ENCODE peak calls at places on chromosomes 5 and 9, in ten cellular contexts. X is RWPE1, C is heart right ventricle, J is astrocyte of the cerebellum, B is fibroblast of pulmonary artery, T is lower lobe of right lung, N is GM12865, F is ovary, L is A549, G is mesothelial cell of epicardium. K is an unnamed sample.

GRCh38 chr9:20236676-20237075 is 385.6 kb downstream of the MLLT3 start:
- DNase-seq in C (no peak), J (no peak), N (no peak), F (no peak), L (no peak), T (no peak), G (no peak), B (no peak), X (peak), K (no peak)

GRCh38 chr9:122780026-122780425 is 8.7 kb upstream of the OR5C1 start:
- DNase-seq in X (no peak), J (no peak), T (no peak), C (no peak), L (no peak), N (no peak), B (no peak), G (no peak), F (no peak), K (no peak)

GRCh38 chr5:6482735-6483134 is 34.1 kb downstream of the UBE2QL1 start:
- DNase-seq in C (no peak), T (no peak), X (no peak), L (no peak), G (no peak), F (no peak), B (no peak), N (no peak), J (no peak), K (no peak)

GRCh38 chr5:102554092-102554491 is 55.3 kb upstream of the SLCO6A1 start:
- DNase-seq in B (no peak), F (no peak), G (no peak), N (no peak), T (no peak), J (peak), X (no peak), C (no peak), L (no peak), K (no peak)

GRCh38 chr9:126421567-126422428 is 95.2 kb downstream of the MVB12B start:
- DNase-seq in L (no peak), C (no peak), X (no peak), G (no peak), T (no peak), F (no peak), B (no peak), J (peak), N (no peak), K (no peak)

GRCh38 chr5:80191991-80192398 is 63.9 kb downstream of the SERINC5 start:
- DNase-seq in B (no peak), F (peak), J (no peak), C (peak), L (no peak), N (no peak), X (no peak), T (no peak), G (no peak), K (no peak)

GRCh38 chr5:109352024-109352423 is 57.8 kb downstream of the PJA2 start:
- DNase-seq in L (no peak), X (no peak), C (no peak), G (no peak), T (no peak), B (no peak), J (no peak), N (no peak), F (no peak), K (no peak)

GRCh38 chr5:150066901-150067396 is 19.4 kb downstream of the CSF1R start:
- DNase-seq in J (no peak), C (no peak), X (peak), G (no peak), L (no peak), F (no peak), N (peak), T (no peak), B (peak), K (no peak)

GRCh38 chr9:33932078-33932807 is 115.3 kb downstream of the UBE2R2 start:
- DNase-seq in J (no peak), L (no peak), N (no peak), C (no peak), B (no peak), T (no peak), F (no peak), X (no peak), G (no peak), K (no peak)

GRCh38 chr5:138824924-138825863 is 49.9 kb downstream of the LRRTM2 start:
- DNase-seq in J (no peak), T (no peak), B (peak), N (peak), F (no peak), X (peak), G (no peak), L (peak), C (peak), K (no peak)

GRCh38 chr9:3040761-3041160 is 196.9 kb upstream of the PUM3 start:
- DNase-seq in L (no peak), G (no peak), C (no peak), J (no peak), F (no peak), T (no peak), X (no peak), B (no peak), N (no peak), K (no peak)

GRCh38 chr9:112203536-112203935 is 28.4 kb upstream of the SUSD1 start:
- DNase-seq in L (no peak), T (no peak), B (peak), F (no peak), G (no peak), J (peak), N (no peak), X (no peak), C (no peak), K (no peak)

GRCh38 chr9:10251490-10251889 is 361.3 kb downstream of the PTPRD start:
- DNase-seq in N (no peak), C (no peak), G (no peak), X (peak), L (no peak), T (no peak), B (peak), J (no peak), F (no peak), K (no peak)

GRCh38 chr5:53568868-53569267 is 8.4 kb downstream of the NDUFS4 start:
- DNase-seq in G (no peak), C (no peak), L (no peak), X (no peak), T (no peak), B (no peak), N (no peak), J (no peak), F (no peak), K (no peak)

GRCh38 chr5:135977375-135977928 is 22.7 kb upstream of the LECT2 start:
- DNase-seq in J (no peak), N (peak), F (no peak), G (no peak), C (peak), L (peak), T (peak), X (no peak), B (peak), K (no peak)

GRCh38 chr5:102853680-102854079 is 98.6 kb downstream of the PAM start:
- DNase-seq in X (no peak), F (no peak), N (no peak), L (no peak), C (no peak), G (no peak), B (no peak), J (no peak), T (no peak), K (no peak)

GRCh38 chr9:130174920-130175321 is 2.7 kb downstream of the NCS1 start:
- DNase-seq in T (no peak), G (no peak), J (no peak), B (no peak), X (no peak), L (no peak), F (peak), N (no peak), C (no peak), K (no peak)

GRCh38 chr5:114412509-114413171 is 50.8 kb downstream of the KCNN2 start:
- DNase-seq in X (peak), J (peak), L (no peak), B (peak), T (no peak), F (no peak), C (no peak), G (no peak), N (no peak), K (no peak)

GRCh38 chr9:26426732-26427131 is 465.9 kb downstream of the CAAP1 start:
- DNase-seq in J (no peak), G (no peak), L (no peak), X (no peak), F (no peak), C (no peak), B (no peak), T (no peak), N (no peak), K (no peak)

GRCh38 chr9:116859763-116860162 is 172.7 kb downstream of the TRIM32 start:
- DNase-seq in B (no peak), F (no peak), N (no peak), C (no peak), J (no peak), X (peak), G (no peak), L (no peak), T (no peak), K (no peak)

GRCh38 chr9:130689937-130690700 is 3.5 kb upstream of the EXOSC2 start:
- DNase-seq in T (no peak), F (peak), J (peak), X (peak), G (no peak), B (peak), N (peak), C (peak), L (peak), K (no peak)

GRCh38 chr9:99399476-99399875 is 177.4 kb downstream of the SEC61B start:
- DNase-seq in L (no peak), F (no peak), B (no peak), G (no peak), C (no peak), N (no peak), X (no peak), J (no peak), T (no peak), K (no peak)

GRCh38 chr5:97666767-97667166 is 483.7 kb upstream of the RIOK2 start:
- DNase-seq in J (no peak), F (no peak), C (no peak), X (no peak), L (no peak), G (no peak), B (no peak), T (no peak), N (no peak), K (no peak)
- TF ChIP-seq CTCF in J (no peak), F (no peak), C (no peak), X (no peak), L (no peak), G (no peak), B (no peak), T (no peak), N (no peak), K (no peak)

DNA sequence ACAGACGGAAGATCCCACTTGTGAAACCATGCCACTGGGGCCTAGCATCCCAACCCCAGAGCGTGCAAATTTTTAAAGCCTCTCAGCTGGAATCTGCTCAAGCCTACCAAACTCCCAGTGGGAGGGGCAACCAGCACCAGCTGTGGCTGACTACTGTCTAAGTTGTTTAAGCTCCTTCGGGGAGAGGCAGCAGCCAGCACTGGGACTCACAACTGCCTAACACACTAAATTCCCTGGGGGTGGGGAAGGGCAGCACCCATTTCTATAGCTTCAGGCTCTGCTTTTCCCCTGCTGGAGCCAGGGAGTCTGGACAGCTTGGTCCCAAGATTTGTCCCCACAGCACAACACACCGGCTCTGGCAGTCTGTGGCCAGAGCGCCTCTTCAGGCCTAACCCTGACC is 287.6 kb upstream of the MSX2 start:
- DNase-seq in T (no peak), B (no peak), X (no peak), N (no peak), J (no peak), C (no peak), L (no peak), G (no peak), F (no peak), K (no peak)
- TF ChIP-seq CTCF in T (no peak), B (no peak), X (no peak), N (no peak), J (no peak), C (no peak), L (no peak), G (no peak), F (no peak), K (no peak)

GRCh38 chr5:124976086-124976485 is 229.6 kb upstream of the ZNF608 start:
- DNase-seq in L (no peak), B (no peak), N (no peak), F (no peak), C (no peak), G (no peak), X (no peak), J (no peak), T (no peak), K (no peak)

GRCh38 chr5:124973613-124974130 is 227.2 kb upstream of the ZNF608 start:
- DNase-seq in N (no peak), J (no peak), C (no peak), B (no peak), L (no peak), T (no peak), F (no peak), X (no peak), G (no peak), K (no peak)

DNA sequence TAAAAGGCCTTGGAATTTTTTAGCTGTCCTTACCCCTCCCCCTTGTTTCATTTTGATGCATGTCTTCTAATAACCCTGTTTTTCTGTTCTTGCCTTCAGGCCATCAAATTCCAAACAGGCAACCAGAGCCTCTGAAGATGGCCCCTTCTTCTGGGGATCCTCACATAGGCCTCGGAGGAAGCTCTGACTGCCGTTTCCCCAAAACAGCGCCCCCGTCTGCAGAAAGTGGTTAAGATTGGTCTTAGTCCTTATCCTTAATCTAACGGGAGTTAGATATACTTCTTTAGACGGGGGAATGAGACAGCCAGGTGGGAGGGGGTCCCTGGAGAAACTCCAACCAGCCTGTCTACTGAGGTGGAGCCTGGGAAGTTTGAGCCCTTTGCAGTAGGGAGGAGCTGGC is 226.3 kb upstream of the ZNF608 start:
- DNase-seq in C (no peak), F (no peak), T (no peak), L (no peak), N (no peak), J (no peak), B (no peak), X (no peak), G (no peak), K (no peak)
- TF ChIP-seq CTCF in C (no peak), F (no peak), T (no peak), L (no peak), N (no peak), J (no peak), B (no peak), X (no peak), G (no peak), K (no peak)

DNA sequence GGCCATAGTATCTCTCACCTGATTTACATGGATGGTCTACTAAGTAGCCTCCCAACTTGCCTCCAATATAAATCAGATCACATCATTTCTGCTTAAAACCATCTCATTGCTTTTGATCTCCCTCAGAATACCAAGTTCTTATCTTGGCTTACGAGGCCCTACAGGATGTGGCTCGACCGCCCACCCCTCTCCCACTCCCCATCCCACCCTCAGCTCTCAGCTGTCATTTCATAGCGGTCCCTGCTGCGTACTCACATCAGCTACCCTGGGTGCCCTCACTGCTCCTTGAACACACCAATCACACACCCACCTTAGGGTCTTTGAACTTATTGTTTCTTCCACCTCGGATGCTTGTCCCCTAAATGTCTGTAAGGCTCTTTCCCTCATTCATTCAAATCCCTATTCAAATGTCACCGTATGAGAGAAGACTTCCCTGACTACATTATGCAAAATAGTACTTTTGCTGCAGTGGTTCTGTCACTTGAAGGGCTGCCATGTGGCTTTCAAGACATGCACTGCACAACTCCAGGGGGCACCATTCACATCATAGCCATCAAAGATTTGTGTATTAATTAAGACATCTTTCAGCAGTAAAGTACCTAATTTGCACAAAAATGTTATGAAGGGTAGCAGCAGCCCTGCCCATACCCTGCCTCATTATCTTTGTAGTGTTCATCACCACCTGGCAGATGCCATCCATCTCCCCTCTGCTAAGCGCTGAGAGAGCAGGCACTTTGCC is 171.1 kb downstream of the ENC1 start:
- DNase-seq in C (no peak), J (no peak), T (no peak), G (no peak), B (no peak), F (no peak), X (no peak), N (no peak), L (no peak), K (no peak)
- TF ChIP-seq CTCF in C (no peak), J (no peak), T (no peak), G (no peak), B (no peak), F (no peak), X (no peak), N (no peak), L (no peak), K (no peak)

GRCh38 chr5:133919148-133920136 is 49.0 kb downstream of the C5orf15 start:
- DNase-seq in F (no peak), G (no peak), X (no peak), C (no peak), T (no peak), L (no peak), J (no peak), B (no peak), N (no peak), K (no peak)
- TF ChIP-seq CTCF in F (no peak), G (no peak), X (no peak), C (no peak), T (no peak), L (no peak), J (no peak), B (no peak), N (no peak), K (no peak)

GRCh38 chr5:181260720-181261319 is at the start of gene TRIM52:
- DNase-seq in B (peak), C (peak), J (peak), F (peak), X (peak), G (peak), L (peak), N (peak), T (peak), K (peak)
- TF ChIP-seq CTCF in B (no peak), C (no peak), J (no peak), F (no peak), X (no peak), G (no peak), L (no peak), N (no peak), T (peak), K (no peak)

DNA sequence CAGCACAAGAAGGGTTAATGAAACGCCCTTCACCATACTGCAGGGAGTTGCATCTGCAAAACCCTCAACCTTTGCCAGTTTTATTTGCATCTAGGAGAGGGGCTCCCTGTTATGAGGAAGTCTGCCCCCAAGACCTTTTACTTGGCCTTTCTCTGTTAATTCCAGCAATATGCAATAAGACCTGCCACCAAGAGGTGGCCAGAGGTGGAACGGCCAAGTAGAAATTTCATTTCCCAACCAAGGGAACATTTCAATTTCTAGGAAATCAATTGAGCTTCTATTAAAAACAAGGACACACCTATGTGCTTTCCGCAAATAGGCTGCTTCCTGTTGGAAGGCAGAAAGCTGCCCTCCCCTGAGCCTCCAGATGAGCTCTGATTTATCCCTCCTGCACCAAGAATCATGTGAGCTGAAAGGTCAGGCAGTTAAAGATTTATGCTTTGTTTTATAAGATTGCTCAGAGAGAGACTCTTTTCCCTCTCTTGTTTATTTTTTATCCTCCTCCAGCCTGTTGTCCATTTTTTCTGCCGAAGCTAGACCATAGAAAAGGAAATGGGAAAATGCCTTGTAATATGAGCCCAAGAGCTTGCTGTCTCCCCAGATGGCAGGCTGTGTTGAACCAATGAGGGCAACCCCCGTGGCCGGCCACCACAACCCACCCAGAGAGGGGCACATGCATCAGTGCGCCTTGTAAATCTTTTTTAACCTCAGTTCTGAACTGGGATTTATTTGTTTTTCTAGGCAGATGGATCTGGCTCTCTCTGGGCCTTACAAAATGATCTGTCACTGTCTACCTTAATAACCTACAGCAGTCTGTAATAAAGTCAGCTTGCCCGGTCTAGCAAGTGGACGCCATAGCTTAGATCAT is 572.8 kb downstream of the TLE1 start:
- DNase-seq in C (no peak), B (no peak), J (no peak), T (no peak), X (no peak), G (no peak), F (no peak), L (no peak), N (no peak), K (no peak)
- TF ChIP-seq CTCF in C (no peak), B (no peak), J (no peak), T (no peak), X (no peak), G (no peak), F (no peak), L (no peak), N (no peak), K (no peak)

DNA sequence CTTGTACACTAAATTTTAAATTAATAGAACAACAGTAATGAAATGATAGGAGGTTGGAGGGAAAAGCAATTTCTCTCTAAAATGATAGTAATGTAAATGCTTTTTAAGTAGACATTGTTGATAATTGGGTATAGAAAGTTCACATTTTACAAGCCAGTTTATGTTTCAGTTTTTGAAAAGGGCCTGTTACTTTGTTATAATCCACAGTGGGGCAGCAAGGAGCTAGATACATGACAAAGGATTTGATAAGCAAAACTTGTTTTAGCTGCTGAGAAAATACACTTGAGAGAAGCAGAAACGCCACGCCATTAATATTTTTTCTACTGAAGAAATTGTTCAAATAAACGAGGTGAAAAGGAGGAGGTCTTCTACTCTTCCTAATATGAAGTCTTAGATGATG is 30.2 kb downstream of the SREK1 start:
- DNase-seq in F (no peak), T (no peak), X (no peak), N (peak), G (no peak), L (peak), J (peak), C (no peak), B (peak), K (no peak)
- TF ChIP-seq CTCF in F (no peak), T (peak), X (peak), N (peak), G (no peak), L (no peak), J (peak), C (peak), B (peak), K (no peak)